ENCODE peak calls at places on chromosomes 1 and 21, in ten cellular contexts. D is HFF-Myc, Q is fibroblast of the aortic adventitia, A is body of pancreas, V is tibial artery, M is adrenal gland, E is OCI-LY7, U is AG04449, C is IMR-90, F is colonic mucosa. I is an unnamed sample.
A peak's percentile ranks its signal among the peaks of the same experiment; 100 is the strongest.

GRCh38 chr1:70863256-70863655 is 184.4 kb downstream of the PTGER3 start:
- DNase-seq in D (no peak), Q (peak; percentile 33), A (no peak), V (no peak), M (no peak), E (no peak), U (no peak), C (no peak), F (no peak), I (no peak)

GRCh38 chr1:239719642-239720258 is 333.4 kb downstream of the CHRM3 start:
- DNase-seq in D (no peak), Q (no peak), A (peak; percentile 11), V (no peak), M (no peak), E (no peak), U (no peak), C (no peak), F (peak; percentile 25), I (no peak)

GRCh38 chr1:30708361-30708728 is 15.0 kb downstream of the MATN1 start:
- DNase-seq in D (no peak), Q (no peak), A (no peak), V (no peak), M (no peak), E (no peak), U (no peak), C (no peak), F (no peak), I (no peak)

GRCh38 chr1:25573591-25573930 is 30.2 kb downstream of the LDLRAP1 start:
- DNase-seq in D (no peak), Q (no peak), A (no peak), V (no peak), M (no peak), E (no peak), U (no peak), C (no peak), F (peak; percentile 56), I (peak; percentile 50)

GRCh38 chr1:24540906-24541710 is 14.8 kb upstream of the NCMAP start:
- DNase-seq in D (peak; percentile 26), Q (peak; percentile 61), A (peak; percentile 71), V (no peak), M (no peak), E (no peak), U (peak; percentile 14), C (peak; percentile 78), F (peak; percentile 83), I (peak; percentile 79)

GRCh38 chr1:20603473-20604464 is 14.9 kb downstream of the CDA start:
- DNase-seq in D (peak; percentile 68), Q (peak; percentile 73), A (no peak), V (no peak), M (no peak), E (no peak), U (peak; percentile 84), C (peak; percentile 96), F (no peak), I (peak; percentile 96)

GRCh38 chr1:202901555-202901954 is 12.6 kb upstream of the RABIF start:
- DNase-seq in D (no peak), Q (no peak), A (no peak), V (no peak), M (no peak), E (no peak), U (no peak), C (no peak), F (no peak), I (no peak)

GRCh38 chr1:103218821-103219220 is 110.5 kb upstream of the COL11A1 start:
- DNase-seq in D (no peak), Q (no peak), A (no peak), V (no peak), M (no peak), E (no peak), U (no peak), C (no peak), F (no peak), I (no peak)

GRCh38 chr1:18062180-18062579 is 45.4 kb upstream of the IGSF21 start:
- DNase-seq in D (no peak), Q (no peak), A (no peak), V (no peak), M (no peak), E (peak; percentile 4), U (no peak), C (no peak), F (no peak), I (no peak)

GRCh38 chr1:172343246-172344099 is 77.0 kb upstream of the C1orf105 start:
- DNase-seq in D (peak; percentile 87), Q (peak; percentile 94), A (no peak), V (no peak), M (no peak), E (no peak), U (no peak), C (peak; percentile 91), F (no peak), I (peak; percentile 47)

GRCh38 chr1:188822248-188822647 is 1655.4 kb downstream of the BRINP3 start:
- DNase-seq in D (no peak), Q (no peak), A (no peak), V (no peak), M (no peak), E (no peak), U (no peak), C (peak; percentile 29), F (no peak), I (no peak)

GRCh38 chr21:35336534-35336933 is 287.4 kb upstream of the RUNX1 start:
- DNase-seq in D (no peak), Q (no peak), A (no peak), V (no peak), M (no peak), E (no peak), U (no peak), C (no peak), F (no peak), I (no peak)

GRCh38 chr1:150210086-150210485 is 25.8 kb downstream of the ANP32E start:
- DNase-seq in D (no peak), Q (no peak), A (no peak), V (no peak), M (no peak), E (no peak), U (no peak), C (no peak), F (no peak), I (no peak)

GRCh38 chr1:65418522-65419185 is 1.8 kb upstream of the LEPR start:
- DNase-seq in D (no peak), Q (no peak), A (no peak), V (no peak), M (no peak), E (no peak), U (no peak), C (peak; percentile 28), F (no peak), I (peak; percentile 64)

GRCh38 chr1:39159224-39160036 is 45.1 kb upstream of the MACF1 start:
- DNase-seq in D (no peak), Q (peak; percentile 77), A (peak; percentile 57), V (no peak), M (no peak), E (no peak), U (no peak), C (peak; percentile 48), F (peak; percentile 55), I (peak; percentile 91)
- H3K4me3 ChIP-seq in D (no peak overlapping the region), Q (no peak overlapping the region), A (no peak overlapping the region), V (no peak overlapping the region), M (no peak overlapping the region), E (no peak overlapping the region), U (no peak overlapping the region), C (peak overlapping the region; percentile 34), F (no peak overlapping the region), I (no peak overlapping the region)

GRCh38 chr1:162144853-162145252 is 75.4 kb downstream of the NOS1AP start:
- DNase-seq in D (no peak), Q (no peak), A (no peak), V (no peak), M (no peak), E (no peak), U (no peak), C (no peak), F (no peak), I (no peak)

GRCh38 chr1:162144268-162144667 is 74.8 kb downstream of the NOS1AP start:
- DNase-seq in D (no peak), Q (no peak), A (no peak), V (no peak), M (no peak), E (no peak), U (no peak), C (no peak), F (no peak), I (no peak)

GRCh38 chr1:162145966-162146696 is 76.6 kb downstream of the NOS1AP start:
- DNase-seq in D (no peak), Q (no peak), A (no peak), V (no peak), M (no peak), E (no peak), U (no peak), C (no peak), F (no peak), I (no peak)

GRCh38 chr1:162147760-162148159 is 78.3 kb downstream of the NOS1AP start:
- DNase-seq in D (no peak), Q (no peak), A (no peak), V (no peak), M (no peak), E (no peak), U (no peak), C (no peak), F (no peak), I (no peak)

DNA sequence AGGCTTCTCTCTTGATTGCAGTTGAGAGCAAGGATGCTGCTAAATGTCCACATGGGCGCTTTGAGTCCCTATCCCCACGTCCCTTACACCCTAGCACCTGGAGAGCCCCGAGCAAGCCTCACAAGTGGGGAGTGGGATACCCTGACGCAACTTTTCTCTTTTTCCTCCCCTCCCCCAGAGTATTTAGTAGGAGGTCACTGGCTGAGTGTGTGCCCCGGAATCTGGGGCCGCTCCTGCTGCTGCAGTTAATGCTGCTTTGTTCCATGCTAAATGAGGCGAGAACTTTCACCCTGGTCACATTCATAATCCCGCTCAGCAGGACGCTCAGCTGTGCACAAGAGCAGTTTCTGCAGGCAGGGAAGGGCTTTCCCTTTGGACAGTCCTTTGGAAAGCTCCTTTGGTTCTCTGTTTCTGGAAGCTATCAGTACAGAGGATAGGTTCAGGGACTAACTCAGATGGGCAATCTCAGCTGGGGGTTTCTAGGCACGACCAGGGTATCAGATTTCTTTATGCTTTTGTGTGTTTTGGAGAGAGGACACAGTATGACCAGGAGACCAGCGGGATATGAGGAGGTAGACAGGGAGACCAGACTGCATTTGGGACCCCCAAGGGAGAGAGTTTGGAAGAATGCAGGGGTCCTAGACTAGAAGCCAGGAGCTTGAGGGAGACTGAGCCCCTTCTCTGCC is 75.9 kb downstream of the NOS1AP start:
- DNase-seq in D (no peak), Q (no peak), A (no peak), V (no peak), M (no peak), E (no peak), U (no peak), C (no peak), F (no peak), I (no peak)
- TF ChIP-seq CTCF in D (no peak), Q (no peak), A (no peak), V (no peak), M (no peak), E (no peak), U (no peak), C (no peak), F (no peak), I (no peak)

GRCh38 chr1:75273110-75273509 is 138.9 kb downstream of the LHX8 start:
- DNase-seq in D (no peak), Q (no peak), A (no peak), V (no peak), M (no peak), E (no peak), U (no peak), C (no peak), F (no peak), I (no peak)
- H3K4me3 ChIP-seq in D (no peak overlapping the region), Q (no peak overlapping the region), A (no peak overlapping the region), V (no peak overlapping the region), M (no peak overlapping the region), E (no peak overlapping the region), U (no peak overlapping the region), C (no peak overlapping the region), F (no peak overlapping the region), I (no peak overlapping the region)

GRCh38 chr1:77796695-77797405 is 17.4 kb downstream of the MIGA1 start:
- DNase-seq in D (no peak), Q (no peak), A (no peak), V (no peak), M (no peak), E (no peak), U (no peak), C (no peak), F (no peak), I (no peak)
- TF ChIP-seq CTCF in D (no peak), Q (no peak), A (no peak), V (no peak), M (no peak), E (peak; percentile 19), U (no peak), C (no peak), F (no peak), I (no peak)